ENCODE peak calls at places on chromosome 17, in five cellular contexts. E is A549, H is gastrocnemius medialis, A is heart left ventricle, J is stomach. B is an unnamed sample.

GRCh38 chr17:17052462-17053221 is 10.4 kb downstream of the MPRIP start:
- DNase-seq in E (no peak), J (peak), H (no peak), A (no peak), B (no peak)

GRCh38 chr17:6070280-6070894 is at the start of gene WSCD1:
- DNase-seq in A (peak), J (peak), E (peak), H (no peak), B (no peak)

GRCh38 chr17:52181842-52182241 is 23.3 kb upstream of the CA10 start:
- DNase-seq in E (no peak), A (no peak), J (no peak), H (no peak), B (no peak)

GRCh38 chr17:76204277-76204676 is 36.0 kb downstream of the RNF157 start:
- DNase-seq in A (no peak), J (no peak), E (peak), H (no peak), B (no peak)

GRCh38 chr17:29619251-29619650 is 3.5 kb downstream of the CORO6 start:
- DNase-seq in H (peak), J (no peak), E (peak), A (peak), B (no peak)

GRCh38 chr17:80818871-80819270 is 172.8 kb upstream of the CHMP6 start:
- DNase-seq in H (peak), A (no peak), J (no peak), E (no peak), B (peak)

GRCh38 chr17:4782652-4783051 is 3.5 kb downstream of the VMO1 start:
- DNase-seq in J (no peak), E (no peak), H (no peak), A (no peak), B (no peak)

GRCh38 chr17:66686601-66687000 is 148.3 kb upstream of the CACNG5 start:
- DNase-seq in H (no peak), E (no peak), J (no peak), A (no peak), B (no peak)

GRCh38 chr17:48336986-48337385 is 93.0 kb downstream of the SKAP1 start:
- DNase-seq in A (no peak), J (no peak), E (no peak), H (no peak), B (no peak)

GRCh38 chr17:67281736-67282135 is 36.7 kb upstream of the HELZ start:
- DNase-seq in H (no peak), J (no peak), A (no peak), E (no peak), B (no peak)

GRCh38 chr17:77457572-77458201 is 316.9 kb downstream of the SEC14L1 start:
- DNase-seq in A (no peak), J (no peak), H (no peak), E (no peak), B (no peak)
- TF ChIP-seq POLR2A in A (no peak), J (no peak), H (no peak), E (no peak), B (no peak)

DNA sequence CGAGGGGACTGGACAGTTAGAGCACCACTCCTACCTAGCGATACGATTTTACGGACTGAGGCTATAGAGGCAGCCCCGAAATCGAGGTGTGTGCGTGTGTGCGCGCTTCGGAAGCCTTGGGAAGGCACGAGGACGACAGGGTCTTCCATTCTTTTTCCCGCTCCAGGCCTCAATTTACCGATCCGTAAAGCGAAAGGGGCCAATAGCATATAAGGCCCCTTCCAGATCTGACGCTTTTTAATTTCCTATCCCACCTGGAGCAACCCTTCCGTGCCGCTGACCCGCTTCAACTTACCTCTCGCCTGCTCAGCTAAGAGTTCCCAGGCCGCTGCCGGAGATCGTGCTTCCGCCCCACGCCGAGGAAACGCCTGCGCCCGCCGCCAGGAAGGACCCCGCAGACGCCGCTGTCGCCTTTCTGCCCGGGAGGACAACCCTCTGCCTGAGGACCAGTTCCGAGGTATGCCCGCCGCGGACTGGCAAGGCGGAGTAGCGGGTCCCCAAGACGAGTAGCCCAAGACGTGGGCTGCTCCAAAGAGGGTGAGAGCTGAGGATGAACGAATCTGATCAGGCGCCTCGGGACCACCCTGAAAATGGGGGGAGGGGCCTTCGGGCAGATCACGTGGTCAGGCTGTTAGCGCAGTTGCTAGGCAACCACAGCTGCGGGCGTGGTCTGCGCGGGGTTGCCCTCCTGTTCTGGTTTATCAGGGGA is at the start of gene EFTUD2:
- DNase-seq in H (peak), E (peak), A (peak), J (peak), B (peak)
- TF ChIP-seq POLR2A in H (peak), E (peak), A (no peak), J (peak), B (no peak)

GRCh38 chr17:78114831-78115723 is 13.5 kb downstream of the TMC6 start:
- DNase-seq in A (peak), H (no peak), J (no peak), E (no peak), B (no peak)
- TF ChIP-seq POLR2A in A (no peak), H (no peak), J (no peak), E (no peak), B (no peak)

GRCh38 chr17:65225061-65225460 is 87.9 kb downstream of the RGS9 start:
- DNase-seq in E (no peak), J (no peak), A (no peak), H (no peak), B (no peak)
- TF ChIP-seq POLR2A in E (no peak), J (no peak), A (no peak), H (no peak), B (no peak)